ENCODE peak calls at places on chromosomes 7 and 10, in five cellular contexts. A, E, V, H and Z are unnamed samples.
A peak's percentile ranks its signal among the peaks of the same experiment; 100 is the strongest.

GRCh38 chr7:1748774-1749173 is 78.7 kb downstream of the ELFN1 start:
- DNase-seq in A (no peak), E (no peak), V (no peak), H (no peak), Z (no peak)

GRCh38 chr10:75744242-75744641 is 312.8 kb downstream of the LRMDA start:
- DNase-seq in A (no peak), E (no peak), V (no peak), H (no peak), Z (no peak)

GRCh38 chr7:128831178-128831993 is 1.2 kb downstream of the FLNC start:
- DNase-seq in A (no peak), E (no peak), V (peak; percentile 31), H (no peak), Z (peak; percentile 89)

GRCh38 chr7:65307651-65308299 is 65.9 kb upstream of the ZNF92 start:
- DNase-seq in A (peak; percentile 82), E (peak; percentile 16), V (peak; percentile 45), H (peak; percentile 80), Z (peak; percentile 89)

GRCh38 chr7:42071372-42072261 is 165.4 kb downstream of the GLI3 start:
- DNase-seq in A (no peak), E (no peak), V (no peak), H (no peak), Z (no peak)

GRCh38 chr10:43885842-43886241 is 237.2 kb upstream of the ZNF32 start:
- DNase-seq in A (no peak), E (no peak), V (no peak), H (no peak), Z (peak; percentile 77)

GRCh38 chr7:38451840-38452239 is 178.4 kb upstream of the TARP start:
- DNase-seq in A (peak; percentile 50), E (no peak), V (peak; percentile 29), H (no peak), Z (no peak)

GRCh38 chr7:125279956-125280355 is 350.3 kb upstream of the POT1 start:
- DNase-seq in A (peak; percentile 49), E (no peak), V (no peak), H (peak; percentile 2), Z (no peak)

GRCh38 chr10:13074562-13075451 is 25.2 kb upstream of the OPTN start:
- DNase-seq in A (peak; percentile 87), E (peak; percentile 48), V (peak; percentile 62), H (peak; percentile 67), Z (peak; percentile 94)

GRCh38 chr7:155277385-155277994 is 20.2 kb upstream of the INSIG1 start:
- DNase-seq in A (no peak), E (no peak), V (no peak), H (no peak), Z (no peak)

GRCh38 chr10:38054361-38054797 is 39.8 kb upstream of the ZNF37A start:
- DNase-seq in A (no peak), E (no peak), V (peak; percentile 21), H (no peak), Z (no peak)

GRCh38 chr7:39248041-39248692 is 270.5 kb downstream of the POU6F2 start:
- DNase-seq in A (peak; percentile 65), E (no peak), V (no peak), H (no peak), Z (no peak)

GRCh38 chr7:82975811-82976468 is 186.7 kb downstream of the PCLO start:
- DNase-seq in A (no peak), E (no peak), V (no peak), H (no peak), Z (no peak)

GRCh38 chr10:30813872-30814471 is 184.4 kb upstream of the LYZL2 start:
- DNase-seq in A (no peak), E (no peak), V (peak; percentile 80), H (peak; percentile 23), Z (no peak)

GRCh38 chr7:116687801-116688201 is 15.8 kb downstream of the MET start:
- DNase-seq in A (no peak), E (no peak), V (peak; percentile 75), H (no peak), Z (no peak)

GRCh38 chr10:86311900-86312299 is 54.7 kb downstream of the GRID1 start:
- DNase-seq in A (no peak), E (no peak), V (no peak), H (no peak), Z (peak; percentile 16)

GRCh38 chr7:42380411-42380810 is 143.4 kb upstream of the GLI3 start:
- DNase-seq in A (no peak), E (no peak), V (no peak), H (no peak), Z (no peak)

GRCh38 chr10:32346551-32347362 is at the start of gene EPC1:
- DNase-seq in A (peak; percentile 96), E (peak; percentile 86), V (peak; percentile 66), H (peak; percentile 73), Z (peak; percentile 92)

GRCh38 chr10:72133517-72133916 is 45.2 kb upstream of the SPOCK2 start:
- DNase-seq in A (no peak), E (no peak), V (peak; percentile 65), H (no peak), Z (no peak)

GRCh38 chr7:47580175-47580701 is 1.7 kb downstream of the TNS3 start:
- DNase-seq in A (no peak), E (no peak), V (no peak), H (no peak), Z (peak; percentile 59)

GRCh38 chr7:135197906-135198655 is 13.2 kb downstream of the WDR91 start:
- DNase-seq in A (no peak), E (no peak), V (no peak), H (no peak), Z (no peak)

GRCh38 chr7:50068850-50069551 is 24.0 kb downstream of the ZPBP start:
- DNase-seq in A (no peak), E (no peak), V (peak; percentile 42), H (peak; percentile 17), Z (peak; percentile 53)

GRCh38 chr10:35271086-35271834 is 65.0 kb upstream of the CCNY start:
- DNase-seq in A (peak; percentile 88), E (no peak), V (no peak), H (no peak), Z (no peak)

GRCh38 chr10:102066421-102067068 is 1.4 kb downstream of the HPS6 start:
- DNase-seq in A (no peak), E (no peak), V (no peak), H (no peak), Z (no peak)

GRCh38 chr10:57015595-57016303 is 654.7 kb upstream of the ZWINT start:
- DNase-seq in A (no peak), E (no peak), V (no peak), H (peak; percentile 65), Z (no peak)

GRCh38 chr10:119282446-119282845 is 75.1 kb downstream of the GRK5 start:
- DNase-seq in A (no peak), E (no peak), V (no peak), H (no peak), Z (no peak)

GRCh38 chr10:12566161-12567115 is 217.1 kb downstream of the CAMK1D start:
- DNase-seq in A (no peak), E (no peak), V (peak; percentile 33), H (no peak), Z (no peak)

GRCh38 chr7:114081606-114082425 is 163.0 kb upstream of the PPP1R3A start:
- DNase-seq in A (peak; percentile 24), E (no peak), V (peak; percentile 75), H (peak; percentile 15), Z (peak; percentile 53)

GRCh38 chr7:53191296-53191695 is 155.9 kb downstream of the POM121L12 start:
- DNase-seq in A (no peak), E (no peak), V (no peak), H (no peak), Z (no peak)

GRCh38 chr7:111333010-111333409 is 229.3 kb downstream of the IMMP2L start:
- DNase-seq in A (no peak), E (no peak), V (no peak), H (no peak), Z (no peak)

GRCh38 chr7:147911224-147911623 is 679.3 kb upstream of the C7orf33 start:
- DNase-seq in A (no peak), E (no peak), V (no peak), H (no peak), Z (no peak)

GRCh38 chr7:4861673-4862072 is at the start of gene PAPOLB:
- DNase-seq in A (no peak), E (no peak), V (no peak), H (no peak), Z (no peak)